ENCODE peak calls at places on chromosomes 11 and 22, in six cellular contexts. L is pancreas, B is cardiac muscle cell, V is endodermal cell, Q is lung, U is mammary epithelial cell. H is an unnamed sample.

GRCh38 chr11:104876838-104877500 is 21.3 kb downstream of the CASP12 start:
- DNase-seq in Q (no peak), V (no peak), U (no peak), B (no peak), L (no peak), H (no peak)

GRCh38 chr22:24736526-24737050 is 37.9 kb downstream of the PIWIL3 start:
- DNase-seq in B (no peak), L (no peak), Q (no peak), U (no peak), V (no peak), H (no peak)

GRCh38 chr22:40289991-40290459 is 56.3 kb upstream of the ADSL start:
- DNase-seq in Q (peak; percentile 34), B (no peak), U (peak; percentile 29), L (no peak), V (no peak), H (no peak)

GRCh38 chr11:104665631-104666030 is 232.6 kb downstream of the CASP12 start:
- DNase-seq in V (no peak), B (no peak), L (no peak), Q (no peak), U (no peak), H (no peak)

GRCh38 chr11:126989942-126990715 is 10.4 kb downstream of the KIRREL3 start:
- DNase-seq in L (peak; percentile 51), V (peak; percentile 98), B (peak; percentile 85), U (peak; percentile 53), Q (peak; percentile 62), H (peak; percentile 60)

GRCh38 chr11:16793511-16793910 is 55.1 kb downstream of the C11orf58 start:
- DNase-seq in L (no peak), B (no peak), V (no peak), Q (no peak), U (no peak), H (no peak)

GRCh38 chr11:86047275-86047991 is 21.5 kb downstream of the PICALM start:
- DNase-seq in V (no peak), Q (no peak), U (peak; percentile 78), L (no peak), B (no peak), H (no peak)

GRCh38 chr11:18347471-18348125 is 25.2 kb downstream of the GTF2H1 start:
- DNase-seq in B (no peak), L (no peak), U (no peak), Q (no peak), V (no peak), H (no peak)

GRCh38 chr11:126155402-126156187 is 55.9 kb downstream of the RPUSD4 start:
- DNase-seq in B (no peak), V (no peak), L (no peak), Q (no peak), U (no peak), H (no peak)

GRCh38 chr11:119759324-119759723 is 30.3 kb upstream of the NECTIN1 start:
- DNase-seq in L (no peak), B (no peak), U (peak; percentile 70), V (peak; percentile 69), Q (no peak), H (peak; percentile 8)

GRCh38 chr11:19525276-19525675 is 187.4 kb upstream of the NAV2 start:
- DNase-seq in Q (no peak), V (no peak), B (no peak), L (no peak), U (no peak), H (no peak)

GRCh38 chr11:72222106-72222891 is 2.3 kb upstream of the INPPL1 start:
- DNase-seq in U (no peak), Q (no peak), L (peak; percentile 19), V (peak; percentile 71), B (peak; percentile 59), H (no peak)

GRCh38 chr11:59573216-59573615 is 42.4 kb downstream of the OSBP start:
- DNase-seq in L (no peak), B (no peak), Q (no peak), U (peak; percentile 62), V (no peak), H (no peak)

GRCh38 chr11:18367431-18367830 is 26.9 kb upstream of the LDHA start:
- DNase-seq in V (no peak), L (no peak), B (no peak), U (no peak), Q (no peak), H (no peak)

GRCh38 chr22:46738961-46739870 is 1.2 kb upstream of the CERK start:
- DNase-seq in Q (peak; percentile 50), U (no peak), B (no peak), V (peak; percentile 78), L (no peak), H (peak; percentile 61)

GRCh38 chr22:36741204-36741793 is 34.6 kb downstream of the IFT27 start:
- DNase-seq in U (no peak), Q (no peak), V (peak; percentile 75), L (peak; percentile 6), B (no peak), H (no peak)

DNA sequence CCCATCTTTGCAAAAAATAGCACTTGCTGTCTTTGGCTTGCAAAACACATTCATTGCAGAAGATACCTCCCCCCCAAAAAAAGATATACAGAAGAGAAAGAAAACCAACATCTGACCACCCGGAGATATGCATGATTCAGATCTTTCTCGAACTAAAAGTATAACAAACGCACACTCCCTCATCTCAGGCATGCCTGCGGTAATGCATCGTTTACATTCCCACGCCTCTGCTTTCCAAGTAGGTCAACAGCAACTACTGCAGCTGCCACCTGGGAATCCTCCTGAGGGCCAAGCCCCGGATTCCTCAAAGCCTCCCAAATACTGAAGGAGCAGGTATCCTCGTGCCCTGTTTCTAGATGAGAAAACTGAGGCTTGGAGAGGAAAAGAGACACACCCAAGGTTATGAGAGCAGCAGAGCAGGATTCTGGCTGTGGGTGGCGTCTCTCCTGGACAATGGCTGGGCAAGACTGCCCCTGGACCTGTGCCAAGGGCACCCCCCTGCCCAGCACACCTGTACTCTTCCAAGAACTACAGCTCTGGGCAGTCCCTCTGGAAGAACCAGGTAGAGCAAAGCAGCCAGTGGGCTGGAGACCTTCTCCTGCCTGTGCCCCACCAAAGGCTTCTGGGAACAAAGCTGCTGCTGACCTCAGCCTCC is 38.1 kb downstream of the NUP50 start:
- DNase-seq in B (no peak), U (peak; percentile 68), Q (no peak), L (no peak), V (peak; percentile 57), H (no peak)
- H3K4me1 ChIP-seq in B (no peaks in the 10 kb centered on the region), U (peaks cover 7% of the 10 kb centered on the region), Q (no peaks in the 10 kb centered on the region), L (no peaks in the 10 kb centered on the region), V (peaks cover 37% of the 10 kb centered on the region), H (no peaks in the 10 kb centered on the region)

GRCh38 chr11:134041349-134041748 is 27.5 kb upstream of the JAM3 start:
- DNase-seq in V (no peak), L (no peak), U (no peak), Q (no peak), B (no peak), H (no peak)

GRCh38 chr11:134040386-134041297 is 28.2 kb upstream of the JAM3 start:
- DNase-seq in L (no peak), V (no peak), Q (no peak), U (no peak), B (peak; percentile 36), H (no peak)

GRCh38 chr11:134039726-134040385 is 29.0 kb upstream of the JAM3 start:
- DNase-seq in L (no peak), U (no peak), V (no peak), B (no peak), Q (no peak), H (no peak)

GRCh38 chr11:134037093-134037908 is 31.6 kb upstream of the JAM3 start:
- DNase-seq in B (peak; percentile 74), U (peak; percentile 47), V (peak; percentile 88), Q (peak; percentile 64), L (peak; percentile 83), H (peak; percentile 79)

DNA sequence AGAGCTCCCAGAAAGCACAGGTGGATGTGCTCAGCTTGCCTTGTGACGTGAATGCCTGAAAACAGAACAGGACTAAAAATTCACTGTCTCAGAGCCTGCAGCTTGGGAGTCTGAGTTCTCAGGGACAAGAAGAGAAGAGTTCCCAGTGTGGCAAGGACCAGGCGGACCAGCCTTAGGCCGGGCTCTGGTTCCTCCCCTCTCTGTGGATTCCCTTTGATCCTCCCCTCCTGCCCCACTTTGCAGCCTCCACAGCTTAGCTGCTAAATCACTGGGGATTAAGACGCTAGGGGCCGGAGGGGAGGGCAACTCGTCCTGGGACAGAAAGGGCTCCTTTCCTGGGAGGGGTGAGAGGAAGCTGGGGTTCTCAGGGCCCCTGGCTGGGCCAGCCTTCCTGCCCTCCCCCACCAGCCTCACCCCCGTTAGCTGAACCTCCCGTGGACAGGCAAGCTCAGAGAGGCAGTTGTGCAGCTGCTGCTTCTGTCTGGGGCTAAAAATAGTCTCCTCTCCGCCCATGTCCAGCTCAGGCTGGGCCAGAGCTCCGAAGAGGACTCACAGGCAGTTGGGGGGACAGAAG is 29.9 kb upstream of the JAM3 start:
- DNase-seq in Q (no peak), V (no peak), U (no peak), L (no peak), B (peak; percentile 66), H (no peak)
- H3K4me1 ChIP-seq in Q (peaks cover 12% of the 10 kb centered on the region), V (peaks cover 6% of the 10 kb centered on the region), U (peaks cover 30% of the 10 kb centered on the region), L (peaks cover 20% of the 10 kb centered on the region), B (peaks cover 48% of the 10 kb centered on the region), H (peaks cover 33% of the 10 kb centered on the region)

DNA sequence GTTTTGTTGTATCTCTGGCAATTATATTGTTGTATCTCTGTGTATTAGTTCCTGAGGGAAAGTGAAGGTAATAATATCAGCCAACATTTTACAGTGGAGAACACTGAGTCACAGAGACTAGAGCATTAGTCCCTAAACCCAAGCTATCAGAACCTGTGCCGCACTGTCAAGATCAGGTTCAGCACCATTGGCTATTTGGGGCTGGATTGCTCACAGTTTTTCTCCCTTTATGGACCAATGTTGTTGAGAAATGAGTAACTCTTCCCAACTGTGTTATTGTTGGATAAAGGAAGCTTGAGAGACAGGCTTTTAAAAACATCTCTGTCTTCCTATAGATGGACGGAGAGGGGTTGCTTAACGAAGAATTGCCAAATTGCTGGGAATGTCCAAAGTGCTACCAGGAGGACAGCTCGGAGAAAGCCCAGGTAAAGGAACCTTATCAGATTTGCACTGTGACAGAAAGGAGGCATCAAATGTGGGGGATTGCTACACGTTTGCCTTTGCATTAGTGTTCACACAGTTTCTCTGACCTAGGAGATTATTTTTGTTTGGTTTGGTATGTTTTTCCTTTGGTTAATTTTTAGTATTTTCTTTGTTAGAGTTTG is 18.2 kb upstream of the GRK2 start:
- DNase-seq in V (no peak), U (no peak), Q (no peak), L (no peak), B (no peak), H (no peak)
- H3K4me1 ChIP-seq in V (no peaks in the 10 kb centered on the region), U (peaks cover 30% of the 10 kb centered on the region), Q (no peaks in the 10 kb centered on the region), L (no peaks in the 10 kb centered on the region), B (peaks cover 13% of the 10 kb centered on the region), H (peaks cover 38% of the 10 kb centered on the region)

GRCh38 chr11:69010361-69010891 is 2.6 kb downstream of the MRGPRF start:
- DNase-seq in Q (no peak), U (peak; percentile 24), V (no peak), L (no peak), B (no peak), H (peak; percentile 47)
- H3K4me1 ChIP-seq in Q (no peaks in the 10 kb centered on the region), U (peaks cover 32% of the 10 kb centered on the region), V (peaks cover 19% of the 10 kb centered on the region), L (no peaks in the 10 kb centered on the region), B (peaks cover 59% of the 10 kb centered on the region), H (peaks cover 11% of the 10 kb centered on the region)

DNA sequence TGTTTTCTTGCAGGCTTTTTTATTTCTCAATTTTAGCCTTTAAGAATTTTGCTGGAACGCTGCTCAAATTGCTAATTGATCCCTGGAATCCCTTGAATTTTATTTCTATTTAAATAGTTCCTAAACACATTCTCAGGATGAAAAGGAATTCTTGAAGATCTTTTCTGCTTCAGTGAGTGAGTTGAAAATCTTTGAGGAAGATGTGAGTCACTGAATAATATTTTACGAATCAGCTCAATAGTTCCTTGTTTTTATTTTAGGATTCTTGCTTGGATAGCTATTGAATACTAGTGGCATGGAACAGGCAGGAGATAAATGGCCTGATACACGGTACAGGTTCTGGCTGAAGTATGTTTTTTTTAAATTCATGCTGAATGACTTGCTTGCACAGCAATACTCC is 194.6 kb upstream of the CCDC90B start:
- DNase-seq in L (no peak), V (no peak), U (no peak), Q (no peak), B (no peak), H (no peak)
- H3K4me1 ChIP-seq in L (no peaks in the 10 kb centered on the region), V (peaks cover 6% of the 10 kb centered on the region), U (no peaks in the 10 kb centered on the region), Q (no peaks in the 10 kb centered on the region), B (no peaks in the 10 kb centered on the region), H (no peaks in the 10 kb centered on the region)

GRCh38 chr11:67448220-67448609 is 4.3 kb downstream of the GPR152 start:
- DNase-seq in U (no peak), V (no peak), Q (no peak), B (no peak), L (no peak), H (no peak)
- H3K4me1 ChIP-seq in U (peaks cover 6% of the 10 kb centered on the region), V (no peaks in the 10 kb centered on the region), Q (no peaks in the 10 kb centered on the region), B (no peaks in the 10 kb centered on the region), L (no peaks in the 10 kb centered on the region), H (peaks cover 3% of the 10 kb centered on the region)

H was measured in psoas muscle.